ENCODE peak calls at places on chromosomes 11 and 22, in ten cellular contexts. I is transverse colon, S is Peyer's patch, A is ovary, E is esophagus squamous epithelium, Q is HCT116, R is stomach, N is testis, X is suprapubic skin, Z is IMR-90. F is an unnamed sample.

GRCh38 chr22:25690798-25691197 is 51.2 kb upstream of the MYO18B start:
- DNase-seq in I (no peak), S (no peak), A (no peak), E (no peak), Q (no peak), R (no peak), N (no peak), X (no peak), Z (no peak), F (no peak)

GRCh38 chr11:112219476-112220232 is 6.6 kb upstream of the PTS start:
- DNase-seq in I (peak), S (peak), A (peak), E (no peak), Q (peak), R (no peak), N (peak), X (no peak), Z (peak), F (peak)

GRCh38 chr22:43993072-43993760 is 30.9 kb upstream of the PARVB start:
- DNase-seq in I (peak), S (peak), A (peak), E (no peak), Q (peak), R (peak), N (peak), X (no peak), Z (peak), F (peak)

GRCh38 chr11:73950869-73951710 is at the start of gene DNAJB13:
- DNase-seq in I (peak), S (peak), A (no peak), E (no peak), Q (peak), R (peak), N (peak), X (no peak), Z (peak), F (peak)

GRCh38 chr11:99069831-99070444 is 49.2 kb downstream of the CNTN5 start:
- DNase-seq in I (peak), S (no peak), A (peak), E (no peak), Q (no peak), R (no peak), N (peak), X (no peak), Z (no peak), F (no peak)

GRCh38 chr11:112004389-112004788 is 20.8 kb upstream of the DLAT start:
- DNase-seq in I (no peak), S (peak), A (no peak), E (no peak), Q (peak), R (no peak), N (no peak), X (no peak), Z (no peak), F (no peak)

GRCh38 chr11:128490092-128490491 is 97.3 kb downstream of the ETS1 start:
- DNase-seq in I (no peak), S (no peak), A (no peak), E (no peak), Q (no peak), R (no peak), N (no peak), X (no peak), Z (no peak), F (no peak)

GRCh38 chr22:37196539-37197450 is 8.7 kb upstream of the C1QTNF6 start:
- DNase-seq in I (peak), S (peak), A (peak), E (no peak), Q (peak), R (peak), N (peak), X (peak), Z (peak), F (peak)

GRCh38 chr11:64219755-64220154 is 6.2 kb downstream of the TRPT1 start:
- DNase-seq in I (no peak), S (no peak), A (peak), E (no peak), Q (no peak), R (no peak), N (no peak), X (no peak), Z (no peak), F (no peak)

GRCh38 chr22:46737105-46737975 is 712 bp downstream of the CERK start:
- DNase-seq in I (peak), S (peak), A (peak), E (no peak), Q (no peak), R (no peak), N (peak), X (no peak), Z (peak), F (no peak)

GRCh38 chr11:105915036-105915435 is 107.0 kb downstream of the MSANTD4 start:
- DNase-seq in I (no peak), S (no peak), A (no peak), E (no peak), Q (no peak), R (no peak), N (no peak), X (no peak), Z (no peak), F (no peak)

DNA sequence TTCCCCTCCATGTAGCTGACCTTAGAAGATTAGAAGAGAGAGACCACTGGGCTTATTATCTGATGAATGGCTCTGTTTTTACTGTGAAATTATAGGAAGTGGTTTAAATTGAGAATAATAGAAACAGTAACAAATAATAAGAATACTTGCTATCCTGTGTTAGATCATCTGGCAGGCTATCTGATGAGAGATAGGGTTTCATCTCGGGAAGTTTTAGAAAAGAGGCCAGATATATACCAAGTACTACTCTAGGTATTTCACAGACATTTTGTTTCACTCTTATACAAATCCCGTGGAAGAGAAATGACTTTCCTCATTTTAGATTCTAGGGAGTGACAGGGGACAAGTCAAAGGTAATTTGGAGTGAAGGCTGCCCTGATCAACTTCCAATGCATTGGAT is 198.4 kb downstream of the MAML2 start:
- DNase-seq in I (no peak), S (no peak), A (no peak), E (no peak), Q (no peak), R (no peak), N (no peak), X (no peak), Z (no peak), F (no peak)
- TF ChIP-seq POLR2A in I (no peak), S (no peak), A (no peak), E (no peak), Q (no peak), R (no peak), N (no peak), X (no peak), Z (no peak), F (no peak)

GRCh38 chr11:124470516-124471231 is 25.2 kb upstream of the OR8B8 start:
- DNase-seq in I (no peak), S (no peak), A (no peak), E (no peak), Q (no peak), R (no peak), N (no peak), X (no peak), Z (no peak), F (no peak)

GRCh38 chr11:124473476-124473875 is 28.0 kb upstream of the OR8B8 start:
- DNase-seq in I (no peak), S (no peak), A (no peak), E (no peak), Q (no peak), R (no peak), N (no peak), X (no peak), Z (no peak), F (no peak)

GRCh38 chr11:124465368-124465767 is 19.9 kb upstream of the OR8B8 start:
- DNase-seq in I (no peak), S (no peak), A (no peak), E (no peak), Q (no peak), R (no peak), N (no peak), X (no peak), Z (no peak), F (no peak)

GRCh38 chr11:124463990-124464389 is 18.5 kb upstream of the OR8B8 start:
- DNase-seq in I (no peak), S (no peak), A (no peak), E (no peak), Q (no peak), R (no peak), N (no peak), X (no peak), Z (no peak), F (no peak)

GRCh38 chr11:124467376-124468061 is 22.0 kb upstream of the OR8B8 start:
- DNase-seq in I (no peak), S (no peak), A (no peak), E (no peak), Q (no peak), R (no peak), N (no peak), X (no peak), Z (peak), F (no peak)
- TF ChIP-seq POLR2A in I (no peak), S (no peak), A (no peak), E (no peak), Q (no peak), R (no peak), N (no peak), X (no peak), Z (no peak), F (no peak)

GRCh38 chr11:124746621-124747243 is 5.3 kb downstream of the VSIG2 start:
- DNase-seq in I (peak), S (peak), A (no peak), E (peak), Q (peak), R (peak), N (peak), X (peak), Z (peak), F (peak)
- TF ChIP-seq POLR2A in I (peak), S (peak), A (no peak), E (peak), Q (no peak), R (no peak), N (no peak), X (no peak), Z (no peak), F (no peak)

GRCh38 chr11:19992998-19993397 is 167.3 kb downstream of the DBX1 start:
- DNase-seq in I (no peak), S (no peak), A (no peak), E (no peak), Q (no peak), R (no peak), N (no peak), X (no peak), Z (no peak), F (no peak)
- TF ChIP-seq POLR2A in I (no peak), S (no peak), A (no peak), E (no peak), Q (no peak), R (no peak), N (no peak), X (no peak), Z (no peak), F (no peak)

DNA sequence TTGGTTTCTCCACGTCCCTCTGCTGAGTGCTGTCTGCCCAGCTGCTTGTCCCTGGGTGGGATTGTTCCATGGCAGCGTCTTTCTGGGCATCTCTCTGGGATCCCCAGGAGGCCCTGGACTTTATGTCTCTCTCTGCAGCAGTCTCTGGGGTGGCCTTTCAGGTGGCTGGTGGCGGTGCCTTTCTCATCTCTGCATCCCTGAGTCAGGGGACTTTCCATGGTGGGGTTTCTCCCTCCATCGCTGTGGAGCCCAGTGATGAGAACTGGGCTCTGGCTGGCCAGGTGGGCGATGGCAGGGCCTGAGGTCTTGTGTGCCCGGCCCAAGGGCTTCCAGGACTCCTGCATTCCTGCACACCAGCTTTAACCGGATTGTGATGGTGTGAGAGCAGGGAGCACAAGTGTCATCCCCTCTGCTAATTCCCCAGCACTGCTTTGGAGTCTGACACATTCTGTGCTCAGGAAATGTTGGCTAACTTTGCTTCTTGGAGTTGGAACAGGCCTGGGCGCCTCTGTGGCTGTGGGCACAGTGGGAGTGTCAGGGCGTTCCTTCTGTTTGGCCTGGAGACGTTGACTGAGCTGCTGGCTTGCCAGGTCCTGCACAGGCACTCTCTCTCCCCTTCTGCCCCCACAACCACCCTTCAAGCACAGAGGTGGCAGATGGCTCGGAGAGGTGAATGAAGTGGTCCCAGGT is 27.9 kb downstream of the FAM83F start:
- DNase-seq in I (no peak), S (no peak), A (no peak), E (no peak), Q (no peak), R (peak), N (peak), X (no peak), Z (no peak), F (no peak)
- TF ChIP-seq POLR2A in I (no peak), S (no peak), A (no peak), E (peak), Q (no peak), R (no peak), N (no peak), X (no peak), Z (no peak), F (no peak)

DNA sequence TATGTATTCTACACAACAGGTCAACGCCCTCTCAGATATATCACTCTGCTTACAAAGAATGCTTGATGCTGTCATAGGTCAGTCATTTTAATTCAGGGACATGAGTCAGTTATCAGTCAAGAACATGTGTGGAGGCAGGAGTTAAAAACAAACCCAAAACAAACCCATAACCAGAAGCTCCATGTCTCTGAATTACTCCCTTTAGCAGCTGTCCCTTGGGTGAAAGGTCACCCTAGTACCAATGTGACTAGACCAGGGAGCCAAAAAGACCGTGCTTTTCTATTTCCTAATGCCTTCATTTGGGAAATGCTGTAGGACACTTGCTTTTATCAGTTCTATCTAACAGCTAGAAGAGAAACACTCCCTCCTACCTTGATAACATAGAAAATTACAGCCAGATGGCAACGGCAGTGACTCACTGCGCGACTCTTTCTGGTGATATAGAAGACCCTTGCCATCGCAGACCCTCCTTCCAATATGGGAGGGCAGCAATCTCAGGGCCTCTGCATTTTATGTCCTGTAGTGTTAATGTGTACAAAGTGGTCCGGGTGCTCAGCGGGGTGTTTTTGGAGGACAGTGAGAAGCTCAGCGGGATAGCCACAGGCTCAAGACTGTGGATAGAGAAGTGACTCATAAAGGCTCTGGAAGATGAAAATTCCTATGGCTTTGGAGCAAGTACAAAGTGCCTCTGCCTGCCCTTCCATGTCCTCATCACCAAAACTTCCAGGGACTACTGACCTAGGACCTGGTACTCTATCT is 24.8 kb downstream of the APOL5 start:
- DNase-seq in I (no peak), S (no peak), A (no peak), E (no peak), Q (peak), R (no peak), N (no peak), X (no peak), Z (peak), F (peak)
- TF ChIP-seq POLR2A in I (no peak), S (no peak), A (no peak), E (no peak), Q (no peak), R (no peak), N (no peak), X (no peak), Z (no peak), F (no peak)

GRCh38 chr11:94583213-94583884 is 16.2 kb downstream of the PIWIL4 start:
- DNase-seq in I (no peak), S (no peak), A (no peak), E (no peak), Q (no peak), R (no peak), N (no peak), X (no peak), Z (no peak), F (no peak)

GRCh38 chr11:94585375-94585774 is 18.2 kb downstream of the PIWIL4 start:
- DNase-seq in I (no peak), S (no peak), A (no peak), E (no peak), Q (no peak), R (no peak), N (no peak), X (no peak), Z (no peak), F (no peak)

GRCh38 chr11:94581926-94582325 is 14.8 kb downstream of the PIWIL4 start:
- DNase-seq in I (no peak), S (no peak), A (no peak), E (no peak), Q (no peak), R (no peak), N (no peak), X (no peak), Z (no peak), F (no peak)

GRCh38 chr11:94586546-94586945 is 19.4 kb downstream of the PIWIL4 start:
- DNase-seq in I (no peak), S (no peak), A (no peak), E (no peak), Q (no peak), R (no peak), N (no peak), X (no peak), Z (no peak), F (no peak)

DNA sequence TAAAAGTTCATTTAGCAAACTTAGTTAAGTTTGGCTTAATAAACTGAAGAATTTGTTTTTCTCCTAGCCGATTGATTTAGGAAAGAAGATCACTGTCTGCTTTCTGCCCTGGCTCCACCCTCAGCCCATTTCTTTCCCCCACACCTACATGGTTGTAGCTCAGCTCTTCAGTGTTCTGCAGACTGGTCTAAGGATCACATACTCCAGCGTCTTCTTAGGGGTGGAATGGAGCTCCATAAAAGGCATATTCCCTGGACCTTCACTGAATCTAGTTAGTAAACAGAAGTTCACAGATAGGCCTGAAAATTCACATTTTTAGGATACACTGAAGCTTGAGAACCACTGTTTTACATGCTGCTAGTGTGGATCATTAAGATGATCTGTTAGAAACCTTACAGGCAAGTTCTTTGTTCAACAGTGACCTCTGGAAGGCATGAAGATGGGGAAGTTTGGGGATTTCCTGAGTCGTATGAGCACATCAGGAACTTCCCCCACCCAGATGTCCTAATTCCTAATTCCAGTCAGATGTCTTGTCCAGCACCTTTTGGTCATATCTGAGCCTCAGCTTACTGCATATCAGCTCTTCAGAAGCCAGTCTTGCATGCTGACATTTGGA is 16.8 kb downstream of the PIWIL4 start:
- DNase-seq in I (no peak), S (no peak), A (no peak), E (no peak), Q (no peak), R (no peak), N (no peak), X (no peak), Z (peak), F (no peak)
- TF ChIP-seq POLR2A in I (no peak), S (no peak), A (no peak), E (no peak), Q (no peak), R (no peak), N (no peak), X (no peak), Z (no peak), F (no peak)

F was measured in H54.